ENCODE peak calls at places on chromosomes 13 and 19, in nine cellular contexts. S, B, M, Z, X, J, V, N and W are unnamed samples.
A peak's percentile ranks its signal among the peaks of the same experiment; 100 is the strongest.

GRCh38 chr13:98476538-98476966 is 100.4 kb downstream of the STK24 start:
- DNase-seq in X (no peak), Z (no peak), S (peak; percentile 66), M (peak; percentile 74), V (no peak), N (peak; percentile 33), B (no peak), J (peak; percentile 83), W (no peak)

GRCh38 chr13:76852991-76853390 is 33.2 kb downstream of the KCTD12 start:
- DNase-seq in M (no peak), X (no peak), N (no peak), S (no peak), B (no peak), J (no peak), V (no peak), Z (no peak), W (no peak)

GRCh38 chr13:60402022-60402421 is 5.0 kb downstream of the TDRD3 start:
- DNase-seq in N (no peak), Z (no peak), B (no peak), J (no peak), X (no peak), M (no peak), V (no peak), S (no peak), W (no peak)

GRCh38 chr13:104954210-104954609 is 1581.3 kb downstream of the EFNB2 start:
- DNase-seq in M (no peak), N (no peak), J (no peak), B (no peak), V (no peak), Z (no peak), X (no peak), S (no peak), W (no peak)

GRCh38 chr19:16527971-16528521 is 14.2 kb downstream of the CHERP start:
- DNase-seq in V (no peak), S (peak; percentile 41), X (no peak), M (no peak), J (no peak), N (peak; percentile 36), B (no peak), Z (no peak), W (no peak)

GRCh38 chr13:65473199-65473598 is 1756.9 kb downstream of the PCDH9 start:
- DNase-seq in N (no peak), S (no peak), B (no peak), M (no peak), J (no peak), Z (no peak), X (no peak), V (no peak), W (no peak)

GRCh38 chr19:7293795-7294570 is at the start of gene INSR:
- DNase-seq in N (peak; percentile 98), M (peak; percentile 93), V (peak; percentile 92), X (peak; percentile 81), J (peak; percentile 95), S (peak; percentile 91), B (peak; percentile 90), Z (peak; percentile 79), W (peak; percentile 95)

GRCh38 chr13:107808388-107808787 is 406.9 kb downstream of the LIG4 start:
- DNase-seq in V (no peak), Z (no peak), X (no peak), J (no peak), S (no peak), M (no peak), B (no peak), N (no peak), W (no peak)

GRCh38 chr19:5645409-5645808 is 22.5 kb downstream of the SAFB start:
- DNase-seq in B (no peak), V (no peak), S (no peak), X (no peak), N (no peak), J (peak; percentile 42), Z (no peak), M (no peak), W (no peak)
- TF ChIP-seq EP300 in B (no peak), V (no peak), S (no peak), X (no peak), N (no peak), J (no peak), Z (no peak), M (no peak), W (no peak)

GRCh38 chr13:48322294-48322693 is 18.7 kb downstream of the RB1 start:
- DNase-seq in X (no peak), V (no peak), M (no peak), S (no peak), Z (no peak), B (no peak), N (no peak), J (no peak), W (no peak)

GRCh38 chr13:48320396-48320790 is 16.8 kb downstream of the RB1 start:
- DNase-seq in Z (no peak), J (no peak), B (no peak), M (no peak), X (no peak), N (no peak), S (no peak), V (no peak), W (no peak)

GRCh38 chr13:48318714-48319457 is 15.3 kb downstream of the RB1 start:
- DNase-seq in S (no peak), N (no peak), X (no peak), B (no peak), Z (no peak), V (peak; percentile 36), M (no peak), J (peak; percentile 77), W (no peak)

GRCh38 chr13:48319458-48320395 is 16.2 kb downstream of the RB1 start:
- DNase-seq in N (no peak), M (no peak), B (no peak), Z (no peak), V (no peak), X (no peak), S (no peak), J (no peak), W (no peak)

DNA sequence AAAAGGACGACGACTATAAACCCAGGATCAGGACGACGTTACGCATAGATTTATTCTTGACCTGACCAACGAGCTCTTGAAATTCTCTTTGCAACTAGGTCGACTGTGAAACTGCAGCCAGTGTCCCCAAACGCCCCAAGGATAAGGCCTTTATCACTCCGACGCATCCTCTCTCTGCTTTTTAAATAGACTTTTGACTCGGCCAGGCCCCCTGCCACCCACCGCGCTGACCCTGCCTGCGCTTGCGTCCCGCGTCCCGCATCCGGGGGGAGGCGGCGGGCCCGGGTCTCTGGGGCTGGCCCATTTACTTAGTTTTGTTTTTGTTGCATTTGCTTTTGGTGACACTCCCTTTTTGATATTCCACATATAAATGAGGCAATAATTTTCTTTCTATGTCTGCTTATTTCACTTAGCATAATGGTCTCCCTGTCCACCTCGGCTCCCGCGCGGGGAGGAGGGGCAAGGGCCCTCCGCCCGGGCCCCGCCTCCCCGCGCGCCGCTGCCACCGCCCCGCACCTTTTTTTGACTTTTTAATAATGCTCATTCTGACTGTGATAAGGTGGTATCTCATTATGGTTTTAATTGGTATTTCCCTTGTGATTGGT is 17.5 kb downstream of the RB1 start:
- DNase-seq in J (no peak), S (no peak), Z (no peak), X (no peak), B (no peak), N (no peak), M (no peak), V (no peak), W (no peak)
- H3K4me1 ChIP-seq in J (peaks cover 5% of the 10 kb centered on the region), S (peaks cover 6% of the 10 kb centered on the region), Z (no peaks in the 10 kb centered on the region), X (no peaks in the 10 kb centered on the region), B (no peaks in the 10 kb centered on the region), N (no peaks in the 10 kb centered on the region), M (no peaks in the 10 kb centered on the region), V (no peaks in the 10 kb centered on the region), W (no peaks in the 10 kb centered on the region)

GRCh38 chr19:12764698-12765097 is 10.7 kb downstream of the HOOK2 start:
- DNase-seq in N (no peak), X (no peak), B (no peak), M (no peak), S (no peak), V (no peak), J (no peak), Z (no peak), W (no peak)

GRCh38 chr19:12763100-12763499 is 11.5 kb downstream of the BEST2 start:
- DNase-seq in X (no peak), J (no peak), S (no peak), V (no peak), M (no peak), Z (no peak), N (no peak), B (no peak), W (no peak)

GRCh38 chr19:12767666-12768065 is 7.7 kb downstream of the HOOK2 start:
- DNase-seq in J (no peak), X (no peak), V (no peak), N (no peak), Z (no peak), S (no peak), B (no peak), M (no peak), W (no peak)

GRCh38 chr19:12767150-12767549 is 8.2 kb downstream of the HOOK2 start:
- DNase-seq in Z (no peak), M (no peak), B (no peak), X (no peak), N (no peak), S (no peak), J (no peak), V (no peak), W (no peak)

DNA sequence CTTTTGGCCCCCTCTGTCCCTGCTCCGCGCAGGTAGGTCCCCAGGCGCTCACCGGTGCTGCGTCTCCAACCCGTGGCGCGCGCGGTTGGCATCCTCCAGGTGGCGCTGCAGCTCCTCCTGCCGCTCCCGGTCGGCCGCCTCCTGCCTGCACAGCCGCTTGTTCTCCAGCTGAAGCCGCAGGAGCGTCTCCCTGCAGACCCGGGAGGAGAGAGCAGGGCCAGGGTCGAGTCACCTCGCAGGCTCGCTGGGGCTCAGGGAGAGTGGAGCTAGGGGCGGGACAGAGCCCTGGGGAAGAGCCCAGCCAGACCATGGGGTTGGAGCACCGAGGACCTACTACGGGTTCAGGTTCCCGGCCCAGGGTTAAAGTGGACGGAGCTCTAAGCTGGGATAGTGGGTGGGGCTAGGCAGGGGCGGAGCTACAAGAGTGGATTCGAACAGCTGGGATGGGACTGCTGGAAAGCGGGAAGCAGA is 9.3 kb downstream of the HOOK2 start:
- DNase-seq in B (no peak), V (peak; percentile 88), J (peak; percentile 93), N (peak; percentile 49), Z (peak; percentile 57), M (peak; percentile 93), S (peak; percentile 93), X (peak; percentile 82), W (no peak)
- TF ChIP-seq POLR2A in B (no peak), V (no peak), J (no peak), N (no peak), Z (peak; percentile 40), M (peak; percentile 19), S (no peak), X (peak; percentile 23), W (no peak)

DNA sequence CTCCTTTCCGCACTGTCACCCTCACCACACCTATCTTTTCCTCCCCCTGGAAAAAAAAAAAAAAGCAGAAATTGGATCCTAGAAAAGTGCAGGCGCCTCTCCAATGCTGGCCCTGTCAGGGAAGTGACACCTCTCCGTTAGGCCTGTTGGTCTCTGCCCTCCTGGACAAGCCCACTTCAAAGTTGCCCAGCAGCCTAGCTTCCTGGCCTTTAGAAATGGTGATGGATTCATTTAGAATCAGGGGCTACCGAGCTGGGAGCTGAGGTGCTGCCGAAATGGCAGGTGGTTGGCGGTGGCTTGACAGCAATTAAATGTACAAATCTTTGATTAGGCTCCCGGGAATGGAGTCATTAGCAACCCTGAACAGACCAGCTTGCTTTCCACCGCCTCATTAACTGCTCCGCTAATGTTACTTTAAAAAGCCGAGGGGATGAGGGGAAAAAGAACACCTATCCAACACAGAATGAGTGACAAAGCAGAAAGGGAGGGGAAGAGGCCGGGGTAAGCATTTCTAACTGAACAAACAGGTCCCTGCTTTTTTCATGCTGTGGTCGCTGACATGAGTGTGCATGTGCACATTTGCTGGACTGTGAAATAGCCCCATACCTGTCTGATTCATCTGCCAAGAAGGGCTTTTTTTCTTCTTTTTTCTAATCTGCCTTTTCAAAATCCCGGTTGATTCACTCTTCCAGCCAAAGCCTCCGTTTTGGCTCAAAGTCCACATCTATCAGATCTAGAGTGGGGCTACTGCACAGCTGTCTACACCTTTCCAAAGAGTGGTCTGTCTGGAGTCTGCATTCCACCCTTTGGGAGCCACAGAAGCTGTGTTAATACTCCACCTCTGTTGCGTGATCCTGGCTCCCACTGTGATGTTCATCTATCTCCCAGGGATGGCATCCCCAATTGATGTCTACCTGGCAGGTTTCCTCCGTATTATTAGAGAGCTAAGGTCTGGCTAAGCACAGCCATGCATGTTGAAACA is 431.9 kb downstream of the COG6 start:
- DNase-seq in V (no peak), M (no peak), S (no peak), X (no peak), J (no peak), B (no peak), N (no peak), Z (no peak), W (no peak)
- TF ChIP-seq EP300 in V (no peak), M (no peak), S (no peak), X (no peak), J (no peak), B (no peak), N (no peak), Z (no peak), W (no peak)